ENCODE peak calls at places on chromosomes 1 and 21, in six cellular contexts. One of them, this sample, is unnamed.

GRCh38 chr1:179105393-179105792 is 23.5 kb downstream of the TOR3A start:
- DNase-seq in fibroblast of the aortic adventitia: no peak
- DNase-seq in dorsolateral prefrontal cortex: no peak
- DNase-seq in tibial nerve: no peak
- DNase-seq in chondrocyte: no peak
- DNase-seq in IMR-90: no peak
- DNase-seq in this sample: no peak

GRCh38 chr1:162292422-162292849 is 84.2 kb downstream of the SPATA46 start:
- DNase-seq in dorsolateral prefrontal cortex: no peak
- DNase-seq in chondrocyte: no peak
- DNase-seq in IMR-90: peak
- DNase-seq in tibial nerve: no peak
- DNase-seq in fibroblast of the aortic adventitia: no peak
- DNase-seq in this sample: peak

GRCh38 chr21:31967334-31967733 is 94.5 kb downstream of the HUNK start:
- DNase-seq in tibial nerve: no peak
- DNase-seq in fibroblast of the aortic adventitia: no peak
- DNase-seq in dorsolateral prefrontal cortex: no peak
- DNase-seq in chondrocyte: no peak
- DNase-seq in IMR-90: no peak
- DNase-seq in this sample: no peak

GRCh38 chr1:207063014-207063413 is 9.9 kb downstream of the PFKFB2 start:
- DNase-seq in chondrocyte: no peak
- DNase-seq in tibial nerve: no peak
- DNase-seq in IMR-90: no peak
- DNase-seq in fibroblast of the aortic adventitia: no peak
- DNase-seq in dorsolateral prefrontal cortex: no peak
- DNase-seq in this sample: no peak

GRCh38 chr21:32520885-32521735 is 64.2 kb downstream of the TCP10L start:
- DNase-seq in fibroblast of the aortic adventitia: peak
- DNase-seq in dorsolateral prefrontal cortex: peak
- DNase-seq in tibial nerve: peak
- DNase-seq in IMR-90: peak
- DNase-seq in chondrocyte: no peak
- DNase-seq in this sample: peak

GRCh38 chr1:157287462-157287861 is 149.3 kb upstream of the ETV3 start:
- DNase-seq in IMR-90: no peak
- DNase-seq in fibroblast of the aortic adventitia: no peak
- DNase-seq in dorsolateral prefrontal cortex: no peak
- DNase-seq in tibial nerve: no peak
- DNase-seq in chondrocyte: no peak
- DNase-seq in this sample: no peak

GRCh38 chr21:32624726-32625125 is 12.5 kb upstream of the CFAP298 start:
- DNase-seq in tibial nerve: no peak
- DNase-seq in fibroblast of the aortic adventitia: peak
- DNase-seq in dorsolateral prefrontal cortex: no peak
- DNase-seq in chondrocyte: no peak
- DNase-seq in IMR-90: peak
- DNase-seq in this sample: peak

GRCh38 chr1:15617874-15618684 is 821 bp downstream of the DDI2 start:
- DNase-seq in dorsolateral prefrontal cortex: no peak
- DNase-seq in tibial nerve: no peak
- DNase-seq in fibroblast of the aortic adventitia: no peak
- DNase-seq in chondrocyte: no peak
- DNase-seq in IMR-90: no peak
- DNase-seq in this sample: no peak

GRCh38 chr1:113091988-113092602 is 19.1 kb downstream of the LRIG2 start:
- DNase-seq in fibroblast of the aortic adventitia: no peak
- DNase-seq in chondrocyte: no peak
- DNase-seq in tibial nerve: no peak
- DNase-seq in IMR-90: peak
- DNase-seq in dorsolateral prefrontal cortex: no peak
- DNase-seq in this sample: no peak

GRCh38 chr1:104467590-104467989 is 717.9 kb downstream of the AMY1C start:
- DNase-seq in tibial nerve: no peak
- DNase-seq in dorsolateral prefrontal cortex: no peak
- DNase-seq in IMR-90: no peak
- DNase-seq in chondrocyte: no peak
- DNase-seq in fibroblast of the aortic adventitia: no peak
- DNase-seq in this sample: no peak

GRCh38 chr1:158720620-158721019 is at the start of gene OR6K3:
- DNase-seq in tibial nerve: no peak
- DNase-seq in IMR-90: no peak
- DNase-seq in dorsolateral prefrontal cortex: no peak
- DNase-seq in chondrocyte: no peak
- DNase-seq in fibroblast of the aortic adventitia: no peak
- DNase-seq in this sample: no peak

GRCh38 chr1:167713330-167714081 is 8.3 kb upstream of the MPZL1 start:
- DNase-seq in tibial nerve: no peak
- DNase-seq in chondrocyte: no peak
- DNase-seq in IMR-90: peak
- DNase-seq in fibroblast of the aortic adventitia: no peak
- DNase-seq in dorsolateral prefrontal cortex: no peak
- DNase-seq in this sample: peak

GRCh38 chr1:121516279-121516967 is 331.6 kb downstream of the SRGAP2C start:
- DNase-seq in chondrocyte: no peak
- DNase-seq in IMR-90: no peak
- DNase-seq in fibroblast of the aortic adventitia: no peak
- DNase-seq in dorsolateral prefrontal cortex: no peak
- DNase-seq in tibial nerve: no peak
- DNase-seq in this sample: no peak

GRCh38 chr1:21165632-21166031 is 11.1 kb downstream of the EIF4G3 start:
- DNase-seq in dorsolateral prefrontal cortex: no peak
- DNase-seq in chondrocyte: no peak
- DNase-seq in tibial nerve: no peak
- DNase-seq in IMR-90: peak
- DNase-seq in fibroblast of the aortic adventitia: no peak
- DNase-seq in this sample: peak

GRCh38 chr1:239237912-239238311 is 148.5 kb upstream of the CHRM3 start:
- DNase-seq in chondrocyte: no peak
- DNase-seq in dorsolateral prefrontal cortex: no peak
- DNase-seq in IMR-90: no peak
- DNase-seq in tibial nerve: no peak
- DNase-seq in fibroblast of the aortic adventitia: no peak
- DNase-seq in this sample: no peak

GRCh38 chr21:35333831-35334593 is 284.9 kb upstream of the RUNX1 start:
- DNase-seq in dorsolateral prefrontal cortex: no peak
- DNase-seq in IMR-90: no peak
- DNase-seq in chondrocyte: no peak
- DNase-seq in fibroblast of the aortic adventitia: no peak
- DNase-seq in tibial nerve: no peak
- DNase-seq in this sample: no peak

GRCh38 chr1:116628448-116628847 is 39.1 kb downstream of the IGSF3 start:
- DNase-seq in chondrocyte: no peak
- DNase-seq in dorsolateral prefrontal cortex: no peak
- DNase-seq in fibroblast of the aortic adventitia: no peak
- DNase-seq in IMR-90: no peak
- DNase-seq in tibial nerve: no peak
- DNase-seq in this sample: no peak

GRCh38 chr1:12595839-12596821 is 21.9 kb downstream of the DHRS3 start:
- DNase-seq in IMR-90: peak
- DNase-seq in fibroblast of the aortic adventitia: peak
- DNase-seq in dorsolateral prefrontal cortex: peak
- DNase-seq in tibial nerve: peak
- DNase-seq in chondrocyte: no peak
- DNase-seq in this sample: peak

GRCh38 chr1:111615874-111616715 is 3.5 kb upstream of the RAP1A start:
- DNase-seq in dorsolateral prefrontal cortex: no peak
- DNase-seq in IMR-90: peak
- DNase-seq in fibroblast of the aortic adventitia: no peak
- DNase-seq in tibial nerve: no peak
- DNase-seq in chondrocyte: no peak
- DNase-seq in this sample: no peak

GRCh38 chr1:1938613-1939295 is 19.7 kb upstream of the TMEM52 start:
- DNase-seq in chondrocyte: peak
- DNase-seq in IMR-90: no peak
- DNase-seq in tibial nerve: no peak
- DNase-seq in fibroblast of the aortic adventitia: no peak
- DNase-seq in dorsolateral prefrontal cortex: no peak
- DNase-seq in this sample: no peak

GRCh38 chr21:15241997-15242767 is 177.4 kb upstream of the NRIP1 start:
- DNase-seq in IMR-90: no peak
- DNase-seq in tibial nerve: no peak
- DNase-seq in chondrocyte: no peak
- DNase-seq in fibroblast of the aortic adventitia: no peak
- DNase-seq in dorsolateral prefrontal cortex: no peak
- DNase-seq in this sample: no peak

GRCh38 chr21:44867464-44867863 is 6.0 kb downstream of the PTTG1IP start:
- DNase-seq in tibial nerve: no peak
- DNase-seq in dorsolateral prefrontal cortex: no peak
- DNase-seq in chondrocyte: no peak
- DNase-seq in IMR-90: no peak
- DNase-seq in fibroblast of the aortic adventitia: no peak
- DNase-seq in this sample: no peak

GRCh38 chr1:118973536-118974160 is 14.5 kb downstream of the TBX15 start:
- DNase-seq in fibroblast of the aortic adventitia: no peak
- DNase-seq in chondrocyte: no peak
- DNase-seq in dorsolateral prefrontal cortex: no peak
- DNase-seq in tibial nerve: peak
- DNase-seq in IMR-90: no peak
- DNase-seq in this sample: no peak

GRCh38 chr1:57310992-57311790 is 112.7 kb downstream of the DAB1 start:
- DNase-seq in dorsolateral prefrontal cortex: no peak
- DNase-seq in fibroblast of the aortic adventitia: no peak
- DNase-seq in chondrocyte: no peak
- DNase-seq in tibial nerve: no peak
- DNase-seq in IMR-90: no peak
- DNase-seq in this sample: no peak

GRCh38 chr1:227891955-227892871 is 55.5 kb downstream of the WNT9A start:
- DNase-seq in dorsolateral prefrontal cortex: peak
- DNase-seq in IMR-90: no peak
- DNase-seq in chondrocyte: no peak
- DNase-seq in tibial nerve: peak
- DNase-seq in fibroblast of the aortic adventitia: peak
- DNase-seq in this sample: no peak

DNA sequence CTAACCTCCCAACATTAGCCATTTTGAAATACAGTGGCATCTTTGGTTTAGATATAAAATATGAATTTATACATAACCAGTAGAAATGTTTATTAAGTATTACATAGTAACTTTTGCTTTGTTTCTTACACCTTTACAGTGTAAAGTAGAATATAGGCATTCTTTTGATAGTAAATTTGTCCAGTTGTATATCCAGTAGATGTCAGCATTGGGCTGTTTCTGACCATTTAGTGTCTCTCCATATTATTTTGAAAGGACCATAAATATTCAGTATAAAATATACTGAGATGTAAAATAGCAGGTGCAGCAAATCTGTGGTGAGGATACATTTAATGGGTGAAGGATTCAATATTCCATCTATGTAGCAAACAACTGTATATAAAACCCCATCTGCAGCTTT is 115.8 kb upstream of the ZRANB2 start:
- DNase-seq in chondrocyte: no peak
- DNase-seq in tibial nerve: no peak
- DNase-seq in dorsolateral prefrontal cortex: no peak
- DNase-seq in fibroblast of the aortic adventitia: peak
- DNase-seq in IMR-90: peak
- DNase-seq in this sample: peak
- TF ChIP-seq CTCF in chondrocyte: peak
- TF ChIP-seq CTCF in tibial nerve: peak
- TF ChIP-seq CTCF in dorsolateral prefrontal cortex: peak
- TF ChIP-seq CTCF in fibroblast of the aortic adventitia: peak
- TF ChIP-seq CTCF in IMR-90: peak
- TF ChIP-seq CTCF in this sample: peak

GRCh38 chr1:55893155-55893554 is 678.0 kb upstream of the USP24 start:
- DNase-seq in dorsolateral prefrontal cortex: no peak
- DNase-seq in fibroblast of the aortic adventitia: peak
- DNase-seq in chondrocyte: no peak
- DNase-seq in IMR-90: peak
- DNase-seq in tibial nerve: no peak
- DNase-seq in this sample: peak
- TF ChIP-seq CTCF in dorsolateral prefrontal cortex: no peak
- TF ChIP-seq CTCF in fibroblast of the aortic adventitia: peak
- TF ChIP-seq CTCF in chondrocyte: peak
- TF ChIP-seq CTCF in IMR-90: peak
- TF ChIP-seq CTCF in tibial nerve: no peak
- TF ChIP-seq CTCF in this sample: peak

DNA sequence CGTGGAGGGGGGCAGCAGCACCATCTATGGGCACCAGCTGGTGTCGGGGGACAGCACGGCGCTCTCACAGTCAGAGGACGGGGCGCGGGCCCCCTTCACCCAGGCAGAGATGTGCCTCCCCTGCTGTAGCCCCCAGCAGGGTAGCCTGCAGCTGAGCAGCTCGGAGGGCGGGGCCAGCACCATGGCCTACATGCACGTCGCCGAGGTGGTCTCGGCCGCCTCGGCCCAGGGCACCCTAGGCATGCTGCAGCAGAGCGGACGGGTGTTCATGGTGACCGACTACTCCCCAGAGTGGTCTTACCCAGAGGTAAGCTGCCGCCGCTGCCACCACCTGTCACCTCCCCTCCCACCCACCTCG is 106.2 kb upstream of the VAMP3 start:
- DNase-seq in dorsolateral prefrontal cortex: no peak
- DNase-seq in IMR-90: no peak
- DNase-seq in tibial nerve: no peak
- DNase-seq in chondrocyte: no peak
- DNase-seq in fibroblast of the aortic adventitia: no peak
- DNase-seq in this sample: no peak
- TF ChIP-seq CTCF in dorsolateral prefrontal cortex: no peak
- TF ChIP-seq CTCF in IMR-90: no peak
- TF ChIP-seq CTCF in tibial nerve: no peak
- TF ChIP-seq CTCF in chondrocyte: no peak
- TF ChIP-seq CTCF in fibroblast of the aortic adventitia: no peak
- TF ChIP-seq CTCF in this sample: no peak

GRCh38 chr1:230463760-230464159 is 37.6 kb upstream of the PGBD5 start:
- DNase-seq in chondrocyte: no peak
- DNase-seq in tibial nerve: no peak
- DNase-seq in fibroblast of the aortic adventitia: no peak
- DNase-seq in IMR-90: no peak
- DNase-seq in dorsolateral prefrontal cortex: no peak
- DNase-seq in this sample: no peak

GRCh38 chr1:230469271-230469670 is 43.1 kb upstream of the PGBD5 start:
- DNase-seq in dorsolateral prefrontal cortex: no peak
- DNase-seq in chondrocyte: no peak
- DNase-seq in IMR-90: no peak
- DNase-seq in fibroblast of the aortic adventitia: no peak
- DNase-seq in tibial nerve: no peak
- DNase-seq in this sample: no peak

GRCh38 chr1:230465701-230466100 is 39.6 kb upstream of the PGBD5 start:
- DNase-seq in tibial nerve: no peak
- DNase-seq in fibroblast of the aortic adventitia: no peak
- DNase-seq in IMR-90: no peak
- DNase-seq in dorsolateral prefrontal cortex: no peak
- DNase-seq in chondrocyte: no peak
- DNase-seq in this sample: no peak

GRCh38 chr1:230463326-230463725 is 37.2 kb upstream of the PGBD5 start:
- DNase-seq in dorsolateral prefrontal cortex: no peak
- DNase-seq in chondrocyte: no peak
- DNase-seq in fibroblast of the aortic adventitia: no peak
- DNase-seq in IMR-90: no peak
- DNase-seq in tibial nerve: no peak
- DNase-seq in this sample: no peak

DNA sequence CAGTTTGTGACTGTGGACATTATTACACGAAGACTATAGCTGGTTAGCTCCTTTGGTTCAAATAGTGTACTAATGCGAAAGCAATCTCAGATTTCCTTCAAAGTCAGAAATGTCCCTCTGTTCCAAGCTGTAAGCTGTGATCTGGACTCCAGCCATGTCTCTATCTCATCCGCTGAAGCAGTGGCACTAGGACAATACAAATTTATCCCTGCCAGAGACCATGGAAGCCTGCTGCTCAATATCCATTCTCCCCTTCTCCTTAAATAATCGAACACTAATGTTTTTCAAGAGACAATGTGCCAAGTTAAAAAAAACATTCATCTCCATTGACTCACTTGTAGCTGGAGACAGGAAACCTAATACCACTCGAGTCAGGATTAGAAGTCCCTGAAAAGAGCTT is 38.5 kb upstream of the PGBD5 start:
- DNase-seq in fibroblast of the aortic adventitia: no peak
- DNase-seq in IMR-90: no peak
- DNase-seq in dorsolateral prefrontal cortex: no peak
- DNase-seq in tibial nerve: no peak
- DNase-seq in chondrocyte: no peak
- DNase-seq in this sample: no peak
- TF ChIP-seq CTCF in fibroblast of the aortic adventitia: no peak
- TF ChIP-seq CTCF in IMR-90: no peak
- TF ChIP-seq CTCF in dorsolateral prefrontal cortex: no peak
- TF ChIP-seq CTCF in tibial nerve: no peak
- TF ChIP-seq CTCF in chondrocyte: no peak
- TF ChIP-seq CTCF in this sample: no peak

This sample was measured in foreskin fibroblast.